ENCODE peak calls at places on chromosomes 3 and 15, in six cellular contexts. One of them, this sample, is unnamed.
A peak's percentile ranks its signal among the peaks of the same experiment; 100 is the strongest.

GRCh38 chr3:71436337-71436736 is 147.2 kb downstream of the FOXP1 start:
- DNase-seq in hepatocyte: no peak
- DNase-seq in lower lobe of right lung: no peak
- DNase-seq in HCT116: no peak
- DNase-seq in PC-3: peak; percentile 91
- DNase-seq in uterus: no peak
- DNase-seq in this sample: no peak

GRCh38 chr3:94862703-94863102 is 799.8 kb downstream of the NSUN3 start:
- DNase-seq in hepatocyte: peak; percentile 54
- DNase-seq in lower lobe of right lung: no peak
- DNase-seq in HCT116: no peak
- DNase-seq in PC-3: peak; percentile 59
- DNase-seq in uterus: no peak
- DNase-seq in this sample: no peak

GRCh38 chr15:99361541-99362185 is 110.4 kb downstream of the LRRC28 start:
- DNase-seq in hepatocyte: peak; percentile 21
- DNase-seq in lower lobe of right lung: no peak
- DNase-seq in HCT116: no peak
- DNase-seq in PC-3: peak; percentile 51
- DNase-seq in uterus: no peak
- DNase-seq in this sample: no peak

GRCh38 chr15:31338318-31338878 is 11.8 kb downstream of the KLF13 start:
- DNase-seq in hepatocyte: no peak
- DNase-seq in lower lobe of right lung: peak; percentile 67
- DNase-seq in HCT116: no peak
- DNase-seq in PC-3: no peak
- DNase-seq in uterus: peak; percentile 50
- DNase-seq in this sample: no peak

GRCh38 chr15:98916826-98917225 is 90.8 kb downstream of the PGPEP1L start:
- DNase-seq in hepatocyte: no peak
- DNase-seq in lower lobe of right lung: no peak
- DNase-seq in HCT116: no peak
- DNase-seq in PC-3: no peak
- DNase-seq in uterus: no peak
- DNase-seq in this sample: no peak

GRCh38 chr3:10883478-10884234 is 67.6 kb downstream of the SLC6A11 start:
- DNase-seq in hepatocyte: peak; percentile 30
- DNase-seq in lower lobe of right lung: no peak
- DNase-seq in HCT116: peak; percentile 8
- DNase-seq in PC-3: peak; percentile 70
- DNase-seq in uterus: no peak
- DNase-seq in this sample: no peak

GRCh38 chr3:190003730-190004129 is 117.0 kb downstream of the P3H2 start:
- DNase-seq in hepatocyte: no peak
- DNase-seq in lower lobe of right lung: no peak
- DNase-seq in HCT116: peak; percentile 22
- DNase-seq in PC-3: peak; percentile 93
- DNase-seq in uterus: no peak
- DNase-seq in this sample: peak; percentile 35

GRCh38 chr3:66751842-66752241 is 246.3 kb upstream of the KBTBD8 start:
- DNase-seq in hepatocyte: no peak
- DNase-seq in lower lobe of right lung: no peak
- DNase-seq in HCT116: no peak
- DNase-seq in PC-3: no peak
- DNase-seq in uterus: no peak
- DNase-seq in this sample: no peak

GRCh38 chr3:71104586-71104985 is 478.9 kb downstream of the FOXP1 start:
- DNase-seq in hepatocyte: no peak
- DNase-seq in lower lobe of right lung: no peak
- DNase-seq in HCT116: no peak
- DNase-seq in PC-3: no peak
- DNase-seq in uterus: no peak
- DNase-seq in this sample: no peak

GRCh38 chr3:62261121-62261520 is 112.2 kb downstream of the FEZF2 start:
- DNase-seq in hepatocyte: no peak
- DNase-seq in lower lobe of right lung: no peak
- DNase-seq in HCT116: no peak
- DNase-seq in PC-3: no peak
- DNase-seq in uterus: no peak
- DNase-seq in this sample: no peak

GRCh38 chr3:23763040-23763477 is 42.7 kb upstream of the UBE2E1 start:
- DNase-seq in hepatocyte: no peak
- DNase-seq in lower lobe of right lung: no peak
- DNase-seq in HCT116: no peak
- DNase-seq in PC-3: no peak
- DNase-seq in uterus: no peak
- DNase-seq in this sample: no peak

DNA sequence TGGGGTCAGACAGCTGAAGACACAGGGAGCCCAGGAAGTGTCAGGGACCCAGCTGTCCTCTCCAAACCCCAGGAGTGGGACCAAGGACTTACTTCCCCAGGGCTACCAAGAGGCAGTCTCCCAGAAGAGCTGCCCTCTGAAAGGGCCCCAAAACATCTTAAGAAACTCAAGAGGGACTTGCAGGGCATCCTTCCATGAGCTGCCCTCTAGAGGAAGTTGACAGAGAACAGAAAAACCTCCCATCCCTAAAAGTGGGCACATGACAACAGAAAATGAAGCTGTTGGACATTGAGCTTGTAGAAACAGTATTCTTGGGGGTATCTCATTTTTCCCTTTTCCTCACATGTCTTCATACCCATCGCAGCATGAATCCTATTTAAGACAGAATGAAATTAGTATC is 58.9 kb downstream of the MECOM start:
- DNase-seq in hepatocyte: no peak
- DNase-seq in lower lobe of right lung: no peak
- DNase-seq in HCT116: peak; percentile 6
- DNase-seq in PC-3: peak; percentile 40
- DNase-seq in uterus: no peak
- DNase-seq in this sample: no peak
- H3K4me3 ChIP-seq in hepatocyte: no peak overlapping the region
- H3K4me3 ChIP-seq in lower lobe of right lung: no peak overlapping the region
- H3K4me3 ChIP-seq in HCT116: no peak overlapping the region
- H3K4me3 ChIP-seq in PC-3: no peak overlapping the region
- H3K4me3 ChIP-seq in uterus: no peak overlapping the region
- H3K4me3 ChIP-seq in this sample: no peak overlapping the region

DNA sequence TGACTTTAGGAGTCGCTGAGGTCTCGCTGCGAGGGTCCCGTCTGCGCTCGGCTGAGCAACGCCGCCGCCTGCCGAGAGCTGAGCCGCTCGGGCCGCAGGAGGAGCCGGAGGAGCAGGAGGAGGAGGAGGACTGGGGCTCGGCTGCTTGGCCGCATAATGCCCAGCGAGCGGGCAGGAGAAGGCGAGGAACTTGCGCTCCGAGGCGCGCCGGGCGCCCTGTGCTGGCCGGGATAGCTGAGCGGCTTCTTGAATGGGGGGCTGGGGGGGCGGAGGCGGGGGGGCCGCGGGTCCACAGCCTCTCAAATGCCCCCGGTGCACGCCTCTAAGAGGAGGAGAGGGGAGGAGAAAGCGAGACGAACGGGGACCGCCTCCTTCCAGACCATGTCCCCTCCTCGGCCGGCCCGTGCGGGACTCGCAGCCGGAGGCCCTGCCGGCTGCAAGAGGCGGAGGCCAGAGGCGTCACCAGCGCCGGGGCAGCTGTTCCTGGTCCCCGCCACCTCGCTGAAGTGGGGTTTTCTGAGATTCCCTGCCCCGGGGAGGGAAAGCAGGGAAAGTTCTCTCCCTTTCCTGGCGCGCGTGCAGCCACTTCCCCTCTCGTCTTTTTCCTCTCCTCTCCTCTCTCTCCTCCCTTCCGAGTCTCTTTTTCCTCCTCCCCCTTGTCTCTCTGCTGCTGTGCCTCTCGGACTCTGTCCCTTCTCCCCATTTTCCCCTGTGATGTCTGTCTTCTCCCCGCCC is at the start of gene ADAMTS9:
- DNase-seq in hepatocyte: peak; percentile 89
- DNase-seq in lower lobe of right lung: peak; percentile 77
- DNase-seq in HCT116: no peak
- DNase-seq in PC-3: no peak
- DNase-seq in uterus: peak; percentile 84
- DNase-seq in this sample: no peak
- TF ChIP-seq CTCF in hepatocyte: no peak
- TF ChIP-seq CTCF in lower lobe of right lung: no peak
- TF ChIP-seq CTCF in HCT116: no peak
- TF ChIP-seq CTCF in PC-3: no peak
- TF ChIP-seq CTCF in uterus: no peak
- TF ChIP-seq CTCF in this sample: peak; percentile 6

GRCh38 chr15:92077353-92078080 is 224.0 kb downstream of the SLCO3A1 start:
- DNase-seq in hepatocyte: peak; percentile 85
- DNase-seq in lower lobe of right lung: peak; percentile 70
- DNase-seq in HCT116: peak; percentile 54
- DNase-seq in PC-3: peak; percentile 69
- DNase-seq in uterus: peak; percentile 70
- DNase-seq in this sample: no peak
- H3K36me3 ChIP-seq in hepatocyte: no peaks in the 10 kb centered on the region
- H3K36me3 ChIP-seq in lower lobe of right lung: no peaks in the 10 kb centered on the region
- H3K36me3 ChIP-seq in HCT116: no peaks in the 10 kb centered on the region
- H3K36me3 ChIP-seq in PC-3: no peaks in the 10 kb centered on the region
- H3K36me3 ChIP-seq in uterus: no peaks in the 10 kb centered on the region
- H3K36me3 ChIP-seq in this sample: no peaks in the 10 kb centered on the region

GRCh38 chr3:137511655-137512054 is 252.5 kb upstream of the SOX14 start:
- DNase-seq in hepatocyte: no peak
- DNase-seq in lower lobe of right lung: no peak
- DNase-seq in HCT116: no peak
- DNase-seq in PC-3: no peak
- DNase-seq in uterus: no peak
- DNase-seq in this sample: no peak

GRCh38 chr3:137514853-137515252 is 249.3 kb upstream of the SOX14 start:
- DNase-seq in hepatocyte: no peak
- DNase-seq in lower lobe of right lung: no peak
- DNase-seq in HCT116: no peak
- DNase-seq in PC-3: no peak
- DNase-seq in uterus: no peak
- DNase-seq in this sample: no peak

DNA sequence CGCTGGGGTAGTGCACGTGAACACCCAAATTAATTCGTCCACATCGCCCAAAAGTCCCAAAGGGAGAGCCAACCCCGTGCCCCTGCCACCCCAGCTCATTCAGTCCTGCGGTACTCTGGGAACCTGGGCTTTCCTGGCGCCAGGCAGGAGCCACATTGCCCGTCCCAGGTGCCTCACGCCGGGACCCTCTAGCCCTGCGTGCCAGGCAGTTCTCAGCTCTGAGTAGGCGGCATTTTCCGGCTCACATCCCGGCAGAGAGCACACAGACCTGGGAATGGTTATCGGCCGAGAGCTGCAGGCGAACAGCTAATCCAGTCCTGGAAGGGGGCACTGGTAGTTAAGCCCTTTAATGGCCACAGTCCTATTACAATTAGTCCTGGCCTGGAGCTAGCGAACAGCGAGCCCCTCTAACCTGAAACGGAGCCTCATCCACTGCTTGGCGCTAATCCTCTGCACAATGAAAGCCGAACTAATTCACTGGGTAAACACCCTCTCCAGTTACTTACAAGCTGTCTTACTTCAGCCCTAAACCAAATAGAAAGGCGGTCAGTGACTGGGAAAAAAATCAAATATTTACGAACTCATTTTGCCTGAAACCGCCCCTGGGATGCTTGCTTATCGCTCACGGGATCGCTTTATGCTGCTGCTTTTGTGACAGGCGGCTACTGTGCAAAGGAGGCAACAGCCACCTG is 254.6 kb upstream of the SOX14 start:
- DNase-seq in hepatocyte: peak; percentile 21
- DNase-seq in lower lobe of right lung: no peak
- DNase-seq in HCT116: no peak
- DNase-seq in PC-3: no peak
- DNase-seq in uterus: no peak
- DNase-seq in this sample: no peak
- H3K4me3 ChIP-seq in hepatocyte: no peak overlapping the region
- H3K4me3 ChIP-seq in lower lobe of right lung: no peak overlapping the region
- H3K4me3 ChIP-seq in HCT116: no peak overlapping the region
- H3K4me3 ChIP-seq in PC-3: no peak overlapping the region
- H3K4me3 ChIP-seq in uterus: no peak overlapping the region
- H3K4me3 ChIP-seq in this sample: no peak overlapping the region

DNA sequence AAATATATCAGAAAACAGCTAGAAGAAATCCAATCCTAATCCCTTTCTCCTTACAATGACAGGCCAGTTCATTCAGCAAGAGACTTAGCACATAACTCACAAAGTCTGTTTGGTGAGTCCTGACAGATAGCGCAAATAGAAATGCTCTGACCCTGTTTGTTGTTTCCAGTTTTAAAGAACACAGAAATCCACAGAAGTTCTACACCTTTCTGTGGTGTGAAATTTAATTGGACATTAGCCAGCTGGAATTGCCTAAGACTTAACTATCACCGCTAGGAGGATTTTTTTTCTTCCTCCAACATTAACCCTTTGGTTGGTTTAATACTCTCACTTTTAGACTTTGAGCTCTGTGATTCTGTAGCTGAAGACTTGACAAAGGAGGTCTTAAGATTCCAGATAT is 30.8 kb downstream of the HDC start:
- DNase-seq in hepatocyte: no peak
- DNase-seq in lower lobe of right lung: no peak
- DNase-seq in HCT116: no peak
- DNase-seq in PC-3: no peak
- DNase-seq in uterus: no peak
- DNase-seq in this sample: no peak
- TF ChIP-seq CTCF in hepatocyte: no peak
- TF ChIP-seq CTCF in lower lobe of right lung: no peak
- TF ChIP-seq CTCF in HCT116: no peak
- TF ChIP-seq CTCF in PC-3: no peak
- TF ChIP-seq CTCF in uterus: no peak
- TF ChIP-seq CTCF in this sample: no peak

DNA sequence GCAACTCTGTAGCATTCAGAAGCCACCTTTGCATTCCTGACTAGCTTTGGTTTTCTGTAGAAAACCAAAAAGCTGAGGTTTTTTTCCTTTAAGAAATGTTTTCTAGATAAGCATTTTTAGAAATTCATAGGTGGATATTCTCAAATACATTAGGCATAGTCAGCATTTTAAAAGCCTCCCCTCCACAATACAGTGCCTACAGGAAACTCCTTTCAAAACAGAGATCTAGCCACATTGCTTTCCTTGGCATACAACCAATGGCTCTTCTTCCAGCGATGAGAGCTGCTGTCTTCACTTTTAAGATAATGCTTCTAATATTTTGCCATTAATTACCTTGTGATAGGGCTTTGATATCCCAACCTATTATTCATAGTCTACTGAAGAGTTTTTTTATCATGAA is 14.3 kb downstream of the PSMD6 start:
- DNase-seq in hepatocyte: no peak
- DNase-seq in lower lobe of right lung: no peak
- DNase-seq in HCT116: no peak
- DNase-seq in PC-3: no peak
- DNase-seq in uterus: no peak
- DNase-seq in this sample: no peak
- H3K36me3 ChIP-seq in hepatocyte: peaks cover 3% of the 10 kb centered on the region
- H3K36me3 ChIP-seq in lower lobe of right lung: peaks cover 100% of the 10 kb centered on the region
- H3K36me3 ChIP-seq in HCT116: peaks cover 71% of the 10 kb centered on the region
- H3K36me3 ChIP-seq in PC-3: peaks cover 35% of the 10 kb centered on the region
- H3K36me3 ChIP-seq in uterus: no peaks in the 10 kb centered on the region
- H3K36me3 ChIP-seq in this sample: peaks cover 4% of the 10 kb centered on the region

GRCh38 chr3:137032465-137033120 is 74.8 kb downstream of the IL20RB start:
- DNase-seq in hepatocyte: peak; percentile 92
- DNase-seq in lower lobe of right lung: peak; percentile 87
- DNase-seq in HCT116: peak; percentile 68
- DNase-seq in PC-3: peak; percentile 76
- DNase-seq in uterus: peak; percentile 84
- DNase-seq in this sample: peak; percentile 42
- H3K4me3 ChIP-seq in hepatocyte: no peak overlapping the region
- H3K4me3 ChIP-seq in lower lobe of right lung: peak overlapping the region; percentile 49
- H3K4me3 ChIP-seq in HCT116: peak overlapping the region; percentile 36
- H3K4me3 ChIP-seq in PC-3: peak overlapping the region; percentile 46
- H3K4me3 ChIP-seq in uterus: peak overlapping the region; percentile 13
- H3K4me3 ChIP-seq in this sample: peak overlapping the region; percentile 28